ENCODE peak calls at places on chromosomes 1 and 21, in eight cellular contexts. D, G, C, T, Q, X, I and L are unnamed samples.

GRCh38 chr1:93345633-93346471 is at the start of gene DR1:
- DNase-seq in D (peak), G (peak), C (peak), T (peak), Q (peak), X (peak), I (peak), L (peak)

GRCh38 chr1:165928075-165928731 is 100.8 kb downstream of the UCK2 start:
- DNase-seq in D (peak), G (peak), C (no peak), T (peak), Q (peak), X (no peak), I (no peak), L (peak)

GRCh38 chr1:171740987-171741871 is 636 bp downstream of the VAMP4 start:
- DNase-seq in D (peak), G (peak), C (no peak), T (peak), Q (peak), X (peak), I (peak), L (peak)

GRCh38 chr1:78779831-78780230 is 130.2 kb downstream of the IFI44 start:
- DNase-seq in D (no peak), G (no peak), C (no peak), T (no peak), Q (peak), X (no peak), I (no peak), L (no peak)

GRCh38 chr1:32724678-32725594 is 22.4 kb upstream of the SYNC start:
- DNase-seq in D (peak), G (peak), C (peak), T (no peak), Q (peak), X (no peak), I (peak), L (peak)

GRCh38 chr1:179510038-179510437 is 65.7 kb downstream of the NPHS2 start:
- DNase-seq in D (no peak), G (no peak), C (no peak), T (peak), Q (no peak), X (no peak), I (no peak), L (no peak)

GRCh38 chr1:36258960-36259344 is 34.7 kb downstream of the THRAP3 start:
- DNase-seq in D (peak), G (no peak), C (no peak), T (no peak), Q (peak), X (no peak), I (no peak), L (no peak)

GRCh38 chr1:17765444-17766411 is 10.6 kb downstream of the ACTL8 start:
- DNase-seq in D (peak), G (peak), C (no peak), T (no peak), Q (peak), X (no peak), I (peak), L (no peak)

GRCh38 chr21:25999935-26000582 is 170.5 kb downstream of the APP start:
- DNase-seq in D (no peak), G (no peak), C (no peak), T (no peak), Q (no peak), X (no peak), I (no peak), L (peak)

GRCh38 chr1:191608367-191608766 is 549.9 kb upstream of the RGS18 start:
- DNase-seq in D (no peak), G (no peak), C (no peak), T (peak), Q (no peak), X (no peak), I (no peak), L (no peak)

GRCh38 chr1:176996455-176997090 is 167.9 kb downstream of the ASTN1 start:
- DNase-seq in D (no peak), G (no peak), C (no peak), T (no peak), Q (peak), X (no peak), I (no peak), L (no peak)

GRCh38 chr1:6861075-6861724 is 75.9 kb downstream of the CAMTA1 start:
- DNase-seq in D (no peak), G (no peak), C (no peak), T (no peak), Q (no peak), X (no peak), I (no peak), L (no peak)

GRCh38 chr1:110130113-110130591 is 17.9 kb downstream of the UBL4B start:
- DNase-seq in D (peak), G (no peak), C (no peak), T (no peak), Q (peak), X (no peak), I (no peak), L (peak)

GRCh38 chr21:46048926-46049889 is 48.7 kb upstream of the COL6A2 start:
- DNase-seq in D (peak), G (peak), C (peak), T (no peak), Q (peak), X (peak), I (peak), L (no peak)

GRCh38 chr1:115182012-115182715 is 92.9 kb upstream of the TSPAN2 start:
- DNase-seq in D (no peak), G (no peak), C (no peak), T (no peak), Q (peak), X (no peak), I (no peak), L (no peak)

GRCh38 chr1:26597629-26598039 is 68.1 kb downstream of the RPS6KA1 start:
- DNase-seq in D (peak), G (no peak), C (no peak), T (peak), Q (peak), X (no peak), I (no peak), L (no peak)

GRCh38 chr21:17688912-17689874 is 76.5 kb upstream of the BTG3 start:
- DNase-seq in D (peak), G (peak), C (no peak), T (peak), Q (no peak), X (no peak), I (peak), L (peak)

GRCh38 chr1:154869351-154870116 is 547 bp downstream of the KCNN3 start:
- DNase-seq in D (no peak), G (peak), C (no peak), T (no peak), Q (peak), X (peak), I (peak), L (no peak)

GRCh38 chr1:152348447-152348846 is 11.4 kb downstream of the FLG2 start:
- DNase-seq in D (no peak), G (no peak), C (no peak), T (peak), Q (peak), X (no peak), I (no peak), L (peak)

GRCh38 chr1:204323887-204324286 is 35.8 kb downstream of the PLEKHA6 start:
- DNase-seq in D (peak), G (no peak), C (no peak), T (no peak), Q (peak), X (no peak), I (no peak), L (peak)

GRCh38 chr1:116889417-116889816 is 20.3 kb upstream of the PTGFRN start:
- DNase-seq in D (no peak), G (no peak), C (no peak), T (no peak), Q (no peak), X (no peak), I (peak), L (no peak)

GRCh38 chr1:16242556-16243407 is 5.8 kb upstream of the CPLANE2 start:
- DNase-seq in D (no peak), G (no peak), C (no peak), T (no peak), Q (no peak), X (peak), I (no peak), L (no peak)

GRCh38 chr1:14415396-14415795 is 183.1 kb upstream of the KAZN start:
- DNase-seq in D (no peak), G (no peak), C (no peak), T (peak), Q (no peak), X (no peak), I (no peak), L (peak)
- TF ChIP-seq CTCF in D (no peak), G (no peak), C (no peak), T (peak), Q (peak), X (no peak), I (no peak), L (no peak)

GRCh38 chr1:239982762-239983161 is 108.9 kb upstream of the FMN2 start:
- DNase-seq in D (no peak), G (no peak), C (no peak), T (no peak), Q (peak), X (no peak), I (no peak), L (no peak)

GRCh38 chr1:239989990-239990389 is 101.7 kb upstream of the FMN2 start:
- DNase-seq in D (no peak), G (no peak), C (no peak), T (no peak), Q (no peak), X (no peak), I (no peak), L (no peak)

GRCh38 chr1:239985044-239985443 is 106.6 kb upstream of the FMN2 start:
- DNase-seq in D (no peak), G (no peak), C (no peak), T (peak), Q (no peak), X (no peak), I (no peak), L (no peak)

DNA sequence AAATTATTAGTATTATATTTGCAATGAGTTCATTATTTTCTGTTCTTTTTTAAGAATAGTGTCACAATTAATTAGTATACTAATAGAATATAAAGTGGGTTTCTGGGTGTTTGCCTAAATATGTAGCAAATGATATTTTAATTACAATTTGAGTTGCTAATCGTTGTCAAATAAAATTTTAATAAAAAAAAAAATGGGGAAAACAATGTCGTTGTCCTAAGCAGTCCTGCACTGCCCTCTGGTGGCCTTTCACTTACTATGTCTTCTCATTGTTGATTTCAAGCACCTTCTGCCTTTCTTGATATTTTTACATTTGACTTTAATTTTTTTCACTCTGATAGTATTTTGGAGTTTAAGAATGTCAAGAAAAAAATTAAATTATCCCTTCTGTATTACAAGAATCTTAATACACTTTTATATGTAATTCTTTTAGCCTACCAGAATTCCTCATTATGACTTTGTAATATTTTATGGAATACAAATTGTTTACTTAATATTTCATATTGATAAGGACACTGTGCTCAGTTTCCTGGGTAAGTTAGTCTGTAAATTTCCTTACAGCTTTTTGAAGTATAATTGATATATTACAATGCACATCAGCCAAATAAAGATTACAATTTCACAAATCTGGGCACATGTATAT is 104.5 kb upstream of the FMN2 start:
- DNase-seq in D (peak), G (peak), C (no peak), T (peak), Q (peak), X (no peak), I (no peak), L (peak)
- TF ChIP-seq CTCF in D (peak), G (peak), C (peak), T (peak), Q (peak), X (peak), I (peak), L (peak)

DNA sequence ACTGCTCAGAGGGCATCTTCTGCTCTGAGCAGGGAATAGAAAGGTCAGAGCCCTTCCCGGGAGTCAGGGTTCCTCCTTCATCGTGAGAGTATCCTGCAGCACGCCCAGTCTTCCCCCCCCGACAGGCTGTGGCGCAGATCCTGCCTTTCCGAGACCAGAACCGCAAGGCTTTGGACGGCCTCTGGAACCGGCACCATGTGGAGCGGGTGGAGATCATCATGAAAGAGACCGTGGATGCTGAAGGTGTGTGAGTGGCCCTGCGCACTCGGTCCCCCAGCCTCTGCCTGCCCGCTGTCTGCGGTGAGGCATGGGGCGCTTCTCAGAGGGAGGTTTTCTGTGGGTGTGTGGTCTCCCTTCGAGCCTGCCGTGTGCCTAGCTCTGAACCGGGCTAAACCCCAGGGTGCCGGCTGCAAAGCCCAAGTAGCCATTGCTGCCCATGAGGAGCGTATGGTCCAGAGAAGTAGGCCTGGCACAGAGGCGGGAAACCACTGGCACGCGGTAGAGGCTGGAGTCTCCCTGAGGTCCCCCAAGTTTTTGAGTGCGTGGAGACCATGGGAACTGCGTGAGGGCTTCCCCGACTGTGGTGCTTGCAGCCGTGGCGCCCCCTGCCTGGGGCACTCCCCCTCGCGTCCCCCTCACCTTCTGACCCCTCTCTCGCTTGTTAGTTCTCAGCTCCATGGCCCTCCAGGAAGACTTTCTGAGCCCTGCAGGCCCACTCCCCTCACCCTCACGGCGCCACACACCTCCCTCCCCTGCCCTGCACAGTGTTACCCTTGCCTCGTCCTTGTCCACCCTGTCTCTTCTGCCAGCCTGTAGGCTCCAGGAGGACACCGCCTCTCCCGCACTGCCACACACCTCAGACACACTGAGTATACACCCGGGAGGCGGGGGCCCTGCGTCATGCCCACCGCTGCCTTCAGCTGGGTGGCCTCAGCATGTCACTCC is 12.5 kb downstream of the H6PD start:
- DNase-seq in D (no peak), G (no peak), C (no peak), T (no peak), Q (no peak), X (no peak), I (no peak), L (no peak)
- TF ChIP-seq CTCF in D (no peak), G (no peak), C (no peak), T (peak), Q (no peak), X (no peak), I (no peak), L (no peak)

DNA sequence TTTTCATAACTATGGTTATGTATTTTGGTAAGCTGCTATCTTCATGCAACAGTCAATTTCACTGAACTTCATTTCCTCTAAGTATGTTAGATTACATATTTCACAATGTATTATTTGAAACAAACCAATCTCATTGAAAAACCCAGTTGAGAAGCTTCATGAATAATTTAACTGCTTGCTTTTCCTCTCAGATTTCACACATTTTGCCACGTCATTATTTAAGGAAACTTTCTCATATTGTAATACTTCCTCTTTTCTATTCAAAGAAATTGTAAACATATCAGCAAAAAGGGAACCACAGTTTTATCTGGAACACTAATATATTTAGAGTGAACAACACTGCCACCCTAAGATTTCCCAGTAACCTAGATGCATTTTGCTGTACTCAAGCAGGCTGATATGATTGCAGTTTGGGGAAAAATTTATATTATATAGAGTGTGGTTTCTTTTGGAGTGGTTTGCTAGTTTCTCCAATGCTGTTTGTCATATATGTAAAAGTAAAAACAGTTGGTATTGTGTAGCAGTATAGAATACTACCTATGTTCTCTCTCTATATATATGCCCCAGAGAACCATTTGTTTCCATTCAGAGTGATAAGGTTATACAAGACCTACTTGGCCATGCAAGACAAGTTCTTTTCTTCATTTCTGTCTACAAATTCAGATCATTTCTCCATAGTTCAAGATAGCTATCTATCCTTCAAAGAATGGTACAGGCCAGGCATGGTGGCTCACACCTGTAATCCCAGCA is 28.4 kb upstream of the AHCTF1 start:
- DNase-seq in D (peak), G (no peak), C (no peak), T (peak), Q (peak), X (no peak), I (no peak), L (no peak)
- TF ChIP-seq CTCF in D (no peak), G (no peak), C (no peak), T (no peak), Q (peak), X (peak), I (no peak), L (no peak)

GRCh38 chr1:215444715-215445414 is 122.2 kb upstream of the KCTD3 start:
- DNase-seq in D (no peak), G (no peak), C (no peak), T (no peak), Q (no peak), X (no peak), I (no peak), L (no peak)

GRCh38 chr1:215439549-215439948 is 127.6 kb upstream of the KCTD3 start:
- DNase-seq in D (no peak), G (no peak), C (no peak), T (no peak), Q (no peak), X (no peak), I (no peak), L (no peak)
- TF ChIP-seq CTCF in D (no peak), G (no peak), C (no peak), T (no peak), Q (no peak), X (no peak), I (no peak), L (no peak)

GRCh38 chr1:46617108-46617694 is 590 bp upstream of the MOB3C start:
- DNase-seq in D (no peak), G (no peak), C (no peak), T (no peak), Q (no peak), X (peak), I (no peak), L (no peak)
- TF ChIP-seq CTCF in D (no peak), G (no peak), C (no peak), T (no peak), Q (no peak), X (no peak), I (no peak), L (no peak)

DNA sequence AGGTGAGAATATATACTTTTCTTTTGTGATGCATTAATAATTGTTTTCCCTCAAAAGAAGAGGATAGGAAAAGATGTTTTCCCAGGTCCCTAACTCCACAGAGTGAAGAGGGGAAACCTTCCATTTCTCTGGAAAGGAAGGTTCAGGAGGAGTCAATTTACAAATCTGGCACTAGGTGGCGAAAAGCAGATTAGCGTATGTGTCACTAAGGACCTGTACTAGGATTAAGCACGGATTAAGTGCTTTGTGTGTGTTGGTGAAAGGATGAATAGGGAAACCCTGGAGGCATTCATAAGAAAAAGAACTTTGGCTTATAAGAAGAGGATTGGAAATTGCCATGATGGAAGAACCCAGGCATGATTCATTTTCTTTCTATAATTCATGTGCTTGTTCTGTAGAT is 410.1 kb upstream of the PLXNA2 start:
- DNase-seq in D (peak), G (no peak), C (no peak), T (peak), Q (peak), X (no peak), I (no peak), L (no peak)
- TF ChIP-seq CTCF in D (peak), G (peak), C (peak), T (peak), Q (peak), X (no peak), I (no peak), L (peak)

GRCh38 chr21:40466893-40467483 is 380.0 kb downstream of the DSCAM start:
- DNase-seq in D (no peak), G (peak), C (no peak), T (peak), Q (peak), X (no peak), I (no peak), L (peak)
- TF ChIP-seq CTCF in D (no peak), G (no peak), C (peak), T (peak), Q (no peak), X (peak), I (no peak), L (no peak)